ENCODE peak calls at places on chromosomes 7 and 10, in six cellular contexts. Q is mesothelial cell of epicardium; C is activated CD4-positive, alpha-beta T cell treated with anti-CD3 and anti-CD28 coated beads for 36 hours; I is natural killer cell; D is osteocyte; G is AG10803. L is an unnamed sample.

GRCh38 chr10:110409926-110410325 is 87.8 kb upstream of the DUSP5 start:
- DNase-seq in Q (no peak), C (no peak), I (no peak), D (no peak), G (no peak), L (no peak)

GRCh38 chr10:69086131-69086530 is 1.8 kb upstream of the SRGN start:
- DNase-seq in Q (no peak), C (peak; percentile 19), I (no peak), D (no peak), G (peak; percentile 35), L (no peak)

GRCh38 chr7:151435971-151436370 is 4.0 kb downstream of the CRYGN start:
- DNase-seq in Q (no peak), C (no peak), I (no peak), D (no peak), G (no peak), L (no peak)

GRCh38 chr7:90916319-90916718 is 320.2 kb downstream of the CDK14 start:
- DNase-seq in Q (no peak), C (no peak), I (no peak), D (no peak), G (no peak), L (no peak)

GRCh38 chr7:142407939-142408573 is 150.2 kb upstream of the PRSS58 start:
- DNase-seq in Q (no peak), C (no peak), I (no peak), D (no peak), G (no peak), L (no peak)

GRCh38 chr7:17770710-17771375 is 169.5 kb downstream of the SNX13 start:
- DNase-seq in Q (no peak), C (no peak), I (no peak), D (no peak), G (no peak), L (no peak)

GRCh38 chr7:8176370-8177081 is 85.4 kb downstream of the ICA1 start:
- DNase-seq in Q (no peak), C (peak; percentile 74), I (peak; percentile 32), D (no peak), G (no peak), L (no peak)

GRCh38 chr10:4070171-4070570 is 285.2 kb upstream of the KLF6 start:
- DNase-seq in Q (no peak), C (no peak), I (no peak), D (no peak), G (no peak), L (no peak)

GRCh38 chr10:87670591-87670990 is 10.9 kb downstream of the PAPSS2 start:
- DNase-seq in Q (no peak), C (no peak), I (no peak), D (no peak), G (no peak), L (no peak)

GRCh38 chr7:36651404-36651803 is 72.9 kb downstream of the AOAH start:
- DNase-seq in Q (no peak), C (no peak), I (no peak), D (no peak), G (peak; percentile 73), L (no peak)

GRCh38 chr7:101099969-101100781 is 14.9 kb downstream of the TRIM56 start:
- DNase-seq in Q (peak; percentile 51), C (peak; percentile 84), I (peak; percentile 33), D (peak; percentile 99), G (peak; percentile 99), L (peak; percentile 86)

GRCh38 chr7:4854916-4855315 is 6.9 kb downstream of the PAPOLB start:
- DNase-seq in Q (no peak), C (no peak), I (no peak), D (no peak), G (peak; percentile 6), L (no peak)

GRCh38 chr10:19629559-19629958 is 186.7 kb upstream of the PLXDC2 start:
- DNase-seq in Q (no peak), C (no peak), I (no peak), D (no peak), G (peak; percentile 55), L (peak; percentile 19)

GRCh38 chr7:140079121-140079536 is 16.4 kb upstream of the PARP12 start:
- DNase-seq in Q (no peak), C (no peak), I (no peak), D (no peak), G (peak; percentile 37), L (peak; percentile 56)

GRCh38 chr7:144738708-144739314 is 97.0 kb downstream of the TPK1 start:
- DNase-seq in Q (no peak), C (peak; percentile 11), I (no peak), D (no peak), G (peak; percentile 17), L (no peak)

GRCh38 chr10:27369832-27370231 is 129.2 kb upstream of the ACBD5 start:
- DNase-seq in Q (no peak), C (no peak), I (no peak), D (no peak), G (peak; percentile 13), L (no peak)

GRCh38 chr10:108490931-108491330 is 1326.4 kb upstream of the SORCS1 start:
- DNase-seq in Q (no peak), C (no peak), I (no peak), D (no peak), G (peak; percentile 19), L (no peak)

GRCh38 chr7:2966466-2967078 is 77.1 kb downstream of the CARD11 start:
- DNase-seq in Q (no peak), C (peak; percentile 8), I (no peak), D (peak; percentile 67), G (no peak), L (no peak)

GRCh38 chr7:16071246-16071857 is 350.0 kb downstream of the CRPPA start:
- DNase-seq in Q (no peak), C (peak; percentile 18), I (no peak), D (no peak), G (peak; percentile 69), L (peak; percentile 13)

GRCh38 chr7:78472519-78472918 is 673.9 kb downstream of the PHTF2 start:
- DNase-seq in Q (no peak), C (no peak), I (no peak), D (no peak), G (peak; percentile 94), L (no peak)

GRCh38 chr10:70494966-70495365 is 16.4 kb downstream of the PALD1 start:
- DNase-seq in Q (no peak), C (peak; percentile 39), I (no peak), D (no peak), G (no peak), L (no peak)

GRCh38 chr10:74486659-74487058 is 335.6 kb downstream of the ADK start:
- DNase-seq in Q (no peak), C (no peak), I (no peak), D (no peak), G (no peak), L (no peak)

GRCh38 chr10:46019541-46020343 is 10.7 kb downstream of the NCOA4 start:
- DNase-seq in Q (no peak), C (peak; percentile 28), I (no peak), D (no peak), G (no peak), L (no peak)

GRCh38 chr10:30057421-30057841 is 2.0 kb downstream of the JCAD start:
- DNase-seq in Q (no peak), C (no peak), I (no peak), D (no peak), G (peak; percentile 47), L (no peak)

L was measured in pancreas.